ENCODE peak calls at places on chromosomes 11 and 22, in nine cellular contexts. One of them, this sample, is unnamed.
A peak's percentile ranks its signal among the peaks of the same experiment; 100 is the strongest.

GRCh38 chr11:125224391-125225015 is 60.0 kb downstream of the PKNOX2 start:
- DNase-seq in non-pigmented ciliary epithelial cell: no peak
- DNase-seq in HTR-8/SVneo: peak; percentile 10
- DNase-seq in LHCN-M2: peak; percentile 52
- DNase-seq in T-helper 17 cell: no peak
- DNase-seq in stimulated activated CD4-positive, alpha-beta T cell treated with anti-CD3 and anti-CD28 coated beads, Interleukin-2, amount 100 ng/mL, for 48 hours: no peak
- DNase-seq in ovary: peak; percentile 71
- DNase-seq in stimulated activated CD8-positive, alpha-beta memory T cell treated with anti-CD3 and anti-CD28 coated beads, Interleukin-15, amount 100 ng/mL, for 1 hour: no peak
- DNase-seq in posterior cingulate gyrus: no peak
- DNase-seq in this sample: no peak

GRCh38 chr11:134944131-134944530 is 532.1 kb upstream of the B3GAT1 start:
- DNase-seq in ovary: no peak
- DNase-seq in stimulated activated CD8-positive, alpha-beta memory T cell treated with anti-CD3 and anti-CD28 coated beads, Interleukin-15, amount 100 ng/mL, for 1 hour: no peak
- DNase-seq in T-helper 17 cell: no peak
- DNase-seq in non-pigmented ciliary epithelial cell: no peak
- DNase-seq in stimulated activated CD4-positive, alpha-beta T cell treated with anti-CD3 and anti-CD28 coated beads, Interleukin-2, amount 100 ng/mL, for 48 hours: no peak
- DNase-seq in HTR-8/SVneo: no peak
- DNase-seq in LHCN-M2: no peak
- DNase-seq in posterior cingulate gyrus: no peak
- DNase-seq in this sample: no peak

GRCh38 chr11:30859709-30860108 is 273.6 kb upstream of the MPPED2 start:
- DNase-seq in stimulated activated CD4-positive, alpha-beta T cell treated with anti-CD3 and anti-CD28 coated beads, Interleukin-2, amount 100 ng/mL, for 48 hours: no peak
- DNase-seq in T-helper 17 cell: no peak
- DNase-seq in posterior cingulate gyrus: no peak
- DNase-seq in HTR-8/SVneo: no peak
- DNase-seq in ovary: no peak
- DNase-seq in non-pigmented ciliary epithelial cell: no peak
- DNase-seq in LHCN-M2: no peak
- DNase-seq in stimulated activated CD8-positive, alpha-beta memory T cell treated with anti-CD3 and anti-CD28 coated beads, Interleukin-15, amount 100 ng/mL, for 1 hour: no peak
- DNase-seq in this sample: no peak

GRCh38 chr22:47124946-47125345 is 362.5 kb downstream of the TBC1D22A start:
- DNase-seq in non-pigmented ciliary epithelial cell: no peak
- DNase-seq in stimulated activated CD8-positive, alpha-beta memory T cell treated with anti-CD3 and anti-CD28 coated beads, Interleukin-15, amount 100 ng/mL, for 1 hour: no peak
- DNase-seq in T-helper 17 cell: no peak
- DNase-seq in stimulated activated CD4-positive, alpha-beta T cell treated with anti-CD3 and anti-CD28 coated beads, Interleukin-2, amount 100 ng/mL, for 48 hours: no peak
- DNase-seq in posterior cingulate gyrus: no peak
- DNase-seq in LHCN-M2: no peak
- DNase-seq in ovary: no peak
- DNase-seq in HTR-8/SVneo: no peak
- DNase-seq in this sample: no peak

GRCh38 chr11:119099707-119100106 is 1.9 kb downstream of the DPAGT1 start:
- DNase-seq in stimulated activated CD4-positive, alpha-beta T cell treated with anti-CD3 and anti-CD28 coated beads, Interleukin-2, amount 100 ng/mL, for 48 hours: no peak
- DNase-seq in non-pigmented ciliary epithelial cell: no peak
- DNase-seq in LHCN-M2: no peak
- DNase-seq in posterior cingulate gyrus: no peak
- DNase-seq in stimulated activated CD8-positive, alpha-beta memory T cell treated with anti-CD3 and anti-CD28 coated beads, Interleukin-15, amount 100 ng/mL, for 1 hour: no peak
- DNase-seq in T-helper 17 cell: no peak
- DNase-seq in HTR-8/SVneo: no peak
- DNase-seq in ovary: no peak
- DNase-seq in this sample: no peak

GRCh38 chr11:117238221-117238620 is 5.8 kb downstream of the RNF214 start:
- DNase-seq in posterior cingulate gyrus: no peak
- DNase-seq in LHCN-M2: no peak
- DNase-seq in ovary: no peak
- DNase-seq in T-helper 17 cell: no peak
- DNase-seq in stimulated activated CD8-positive, alpha-beta memory T cell treated with anti-CD3 and anti-CD28 coated beads, Interleukin-15, amount 100 ng/mL, for 1 hour: no peak
- DNase-seq in non-pigmented ciliary epithelial cell: no peak
- DNase-seq in stimulated activated CD4-positive, alpha-beta T cell treated with anti-CD3 and anti-CD28 coated beads, Interleukin-2, amount 100 ng/mL, for 48 hours: no peak
- DNase-seq in HTR-8/SVneo: no peak
- DNase-seq in this sample: no peak

GRCh38 chr11:1153951-1154487 is 3.7 kb upstream of the MUC5AC start:
- DNase-seq in ovary: no peak
- DNase-seq in LHCN-M2: peak; percentile 95
- DNase-seq in non-pigmented ciliary epithelial cell: peak; percentile 60
- DNase-seq in HTR-8/SVneo: peak; percentile 94
- DNase-seq in T-helper 17 cell: no peak
- DNase-seq in stimulated activated CD8-positive, alpha-beta memory T cell treated with anti-CD3 and anti-CD28 coated beads, Interleukin-15, amount 100 ng/mL, for 1 hour: no peak
- DNase-seq in posterior cingulate gyrus: no peak
- DNase-seq in stimulated activated CD4-positive, alpha-beta T cell treated with anti-CD3 and anti-CD28 coated beads, Interleukin-2, amount 100 ng/mL, for 48 hours: no peak
- DNase-seq in this sample: peak; percentile 61

GRCh38 chr11:19938051-19938856 is 222.0 kb downstream of the DBX1 start:
- DNase-seq in stimulated activated CD8-positive, alpha-beta memory T cell treated with anti-CD3 and anti-CD28 coated beads, Interleukin-15, amount 100 ng/mL, for 1 hour: no peak
- DNase-seq in stimulated activated CD4-positive, alpha-beta T cell treated with anti-CD3 and anti-CD28 coated beads, Interleukin-2, amount 100 ng/mL, for 48 hours: peak; percentile 29
- DNase-seq in ovary: no peak
- DNase-seq in non-pigmented ciliary epithelial cell: no peak
- DNase-seq in T-helper 17 cell: no peak
- DNase-seq in HTR-8/SVneo: peak; percentile 61
- DNase-seq in posterior cingulate gyrus: no peak
- DNase-seq in LHCN-M2: peak; percentile 60
- DNase-seq in this sample: peak; percentile 71

GRCh38 chr22:40046126-40046525 is 51.4 kb downstream of the FAM83F start:
- DNase-seq in ovary: no peak
- DNase-seq in stimulated activated CD4-positive, alpha-beta T cell treated with anti-CD3 and anti-CD28 coated beads, Interleukin-2, amount 100 ng/mL, for 48 hours: no peak
- DNase-seq in stimulated activated CD8-positive, alpha-beta memory T cell treated with anti-CD3 and anti-CD28 coated beads, Interleukin-15, amount 100 ng/mL, for 1 hour: no peak
- DNase-seq in non-pigmented ciliary epithelial cell: no peak
- DNase-seq in LHCN-M2: no peak
- DNase-seq in HTR-8/SVneo: no peak
- DNase-seq in T-helper 17 cell: no peak
- DNase-seq in posterior cingulate gyrus: no peak
- DNase-seq in this sample: no peak

GRCh38 chr11:76692956-76693355 is 22.4 kb upstream of the LRRC32 start:
- DNase-seq in posterior cingulate gyrus: no peak
- DNase-seq in non-pigmented ciliary epithelial cell: no peak
- DNase-seq in HTR-8/SVneo: no peak
- DNase-seq in LHCN-M2: no peak
- DNase-seq in stimulated activated CD8-positive, alpha-beta memory T cell treated with anti-CD3 and anti-CD28 coated beads, Interleukin-15, amount 100 ng/mL, for 1 hour: no peak
- DNase-seq in T-helper 17 cell: no peak
- DNase-seq in ovary: no peak
- DNase-seq in stimulated activated CD4-positive, alpha-beta T cell treated with anti-CD3 and anti-CD28 coated beads, Interleukin-2, amount 100 ng/mL, for 48 hours: no peak
- DNase-seq in this sample: no peak